ENCODE peak calls at places on chromosomes 6 and 20, in five cellular contexts. One of them, this sample, is unnamed.

GRCh38 chr6:73030257-73030656 is 195.0 kb downstream of the KHDC1L start:
- DNase-seq in lower lobe of right lung: no peak
- DNase-seq in hepatocyte: no peak
- DNase-seq in heart left ventricle: no peak
- DNase-seq in uterus: no peak
- DNase-seq in this sample: no peak

GRCh38 chr20:48098866-48099265 is 313.6 kb upstream of the SULF2 start:
- DNase-seq in lower lobe of right lung: no peak
- DNase-seq in hepatocyte: no peak
- DNase-seq in heart left ventricle: no peak
- DNase-seq in uterus: no peak
- DNase-seq in this sample: no peak

GRCh38 chr6:35089935-35090505 is 51.1 kb downstream of the TCP11 start:
- DNase-seq in lower lobe of right lung: no peak
- DNase-seq in hepatocyte: peak; percentile 32
- DNase-seq in heart left ventricle: no peak
- DNase-seq in uterus: no peak
- DNase-seq in this sample: no peak

GRCh38 chr20:2539341-2539740 is 3.0 kb downstream of the TMC2 start:
- DNase-seq in lower lobe of right lung: no peak
- DNase-seq in hepatocyte: no peak
- DNase-seq in heart left ventricle: no peak
- DNase-seq in uterus: no peak
- DNase-seq in this sample: no peak

GRCh38 chr20:44747166-44748004 is 1.7 kb downstream of the KCNK15 start:
- DNase-seq in lower lobe of right lung: peak; percentile 84
- DNase-seq in hepatocyte: peak; percentile 86
- DNase-seq in heart left ventricle: peak; percentile 68
- DNase-seq in uterus: peak; percentile 70
- DNase-seq in this sample: peak; percentile 82

GRCh38 chr6:39313526-39314272 is 520 bp downstream of the KCNK17 start:
- DNase-seq in lower lobe of right lung: peak; percentile 56
- DNase-seq in hepatocyte: peak; percentile 31
- DNase-seq in heart left ventricle: no peak
- DNase-seq in uterus: no peak
- DNase-seq in this sample: no peak

GRCh38 chr20:19817017-19817416 is 59.0 kb downstream of the RIN2 start:
- DNase-seq in lower lobe of right lung: no peak
- DNase-seq in hepatocyte: no peak
- DNase-seq in heart left ventricle: peak; percentile 66
- DNase-seq in uterus: no peak
- DNase-seq in this sample: no peak

GRCh38 chr6:51024126-51024525 is 205.5 kb downstream of the TFAP2B start:
- DNase-seq in lower lobe of right lung: no peak
- DNase-seq in hepatocyte: no peak
- DNase-seq in heart left ventricle: no peak
- DNase-seq in uterus: no peak
- DNase-seq in this sample: no peak

GRCh38 chr20:49684335-49684997 is 29.2 kb downstream of the B4GALT5 start:
- DNase-seq in lower lobe of right lung: peak; percentile 66
- DNase-seq in hepatocyte: no peak
- DNase-seq in heart left ventricle: no peak
- DNase-seq in uterus: no peak
- DNase-seq in this sample: no peak

GRCh38 chr6:149190228-149190831 is 127.2 kb upstream of the TAB2 start:
- DNase-seq in lower lobe of right lung: peak; percentile 72
- DNase-seq in hepatocyte: no peak
- DNase-seq in heart left ventricle: no peak
- DNase-seq in uterus: no peak
- DNase-seq in this sample: no peak

GRCh38 chr20:63968136-63968927 is 1.4 kb downstream of the ZNF512B start:
- DNase-seq in lower lobe of right lung: no peak
- DNase-seq in hepatocyte: no peak
- DNase-seq in heart left ventricle: peak; percentile 20
- DNase-seq in uterus: peak; percentile 20
- DNase-seq in this sample: no peak

GRCh38 chr6:16157909-16158308 is 29.0 kb downstream of the MYLIP start:
- DNase-seq in lower lobe of right lung: no peak
- DNase-seq in hepatocyte: no peak
- DNase-seq in heart left ventricle: no peak
- DNase-seq in uterus: peak; percentile 53
- DNase-seq in this sample: peak; percentile 57

GRCh38 chr20:4082406-4083102 is 67.2 kb upstream of the RNF24 start:
- DNase-seq in lower lobe of right lung: peak; percentile 67
- DNase-seq in hepatocyte: peak; percentile 74
- DNase-seq in heart left ventricle: peak; percentile 49
- DNase-seq in uterus: no peak
- DNase-seq in this sample: no peak

GRCh38 chr6:78942451-78942850 is 75.1 kb downstream of the IRAK1BP1 start:
- DNase-seq in lower lobe of right lung: no peak
- DNase-seq in hepatocyte: no peak
- DNase-seq in heart left ventricle: no peak
- DNase-seq in uterus: no peak
- DNase-seq in this sample: no peak

GRCh38 chr6:15147827-15148226 is 98.0 kb upstream of the JARID2 start:
- DNase-seq in lower lobe of right lung: no peak
- DNase-seq in hepatocyte: no peak
- DNase-seq in heart left ventricle: no peak
- DNase-seq in uterus: no peak
- DNase-seq in this sample: peak; percentile 58

GRCh38 chr6:139369568-139370046 is 4.8 kb downstream of the CITED2 start:
- DNase-seq in lower lobe of right lung: no peak
- DNase-seq in hepatocyte: peak; percentile 77
- DNase-seq in heart left ventricle: no peak
- DNase-seq in uterus: no peak
- DNase-seq in this sample: peak; percentile 35

GRCh38 chr20:21104466-21104761 is 1.7 kb downstream of the LINC00237 start:
- DNase-seq in lower lobe of right lung: no peak
- DNase-seq in hepatocyte: no peak
- DNase-seq in heart left ventricle: no peak
- DNase-seq in uterus: no peak
- DNase-seq in this sample: no peak

GRCh38 chr6:53391170-53391569 is 42.4 kb upstream of the ELOVL5 start:
- DNase-seq in lower lobe of right lung: no peak
- DNase-seq in hepatocyte: no peak
- DNase-seq in heart left ventricle: no peak
- DNase-seq in uterus: no peak
- DNase-seq in this sample: no peak

GRCh38 chr6:29834564-29835436 is 7.2 kb downstream of the HLA-G start:
- DNase-seq in lower lobe of right lung: no peak
- DNase-seq in hepatocyte: no peak
- DNase-seq in heart left ventricle: no peak
- DNase-seq in uterus: no peak
- DNase-seq in this sample: peak; percentile 48

GRCh38 chr6:53282741-53283140 is 66.0 kb downstream of the ELOVL5 start:
- DNase-seq in lower lobe of right lung: no peak
- DNase-seq in hepatocyte: no peak
- DNase-seq in heart left ventricle: no peak
- DNase-seq in uterus: no peak
- DNase-seq in this sample: no peak

GRCh38 chr6:24149836-24150235 is 23.8 kb downstream of the NRSN1 start:
- DNase-seq in lower lobe of right lung: no peak
- DNase-seq in hepatocyte: peak; percentile 4
- DNase-seq in heart left ventricle: no peak
- DNase-seq in uterus: no peak
- DNase-seq in this sample: no peak

GRCh38 chr6:93393554-93394074 is 25.7 kb downstream of the EPHA7 start:
- DNase-seq in lower lobe of right lung: no peak
- DNase-seq in hepatocyte: no peak
- DNase-seq in heart left ventricle: no peak
- DNase-seq in uterus: no peak
- DNase-seq in this sample: no peak

GRCh38 chr6:35596448-35597442 is 84.0 kb upstream of the TULP1 start:
- DNase-seq in lower lobe of right lung: no peak
- DNase-seq in hepatocyte: peak; percentile 50
- DNase-seq in heart left ventricle: no peak
- DNase-seq in uterus: no peak
- DNase-seq in this sample: no peak

GRCh38 chr20:21534453-21534852 is 20.6 kb upstream of the NKX2-2 start:
- DNase-seq in lower lobe of right lung: peak; percentile 52
- DNase-seq in hepatocyte: no peak
- DNase-seq in heart left ventricle: no peak
- DNase-seq in uterus: no peak
- DNase-seq in this sample: no peak

GRCh38 chr6:20672038-20672437 is 137.8 kb downstream of the CDKAL1 start:
- DNase-seq in lower lobe of right lung: no peak
- DNase-seq in hepatocyte: no peak
- DNase-seq in heart left ventricle: no peak
- DNase-seq in uterus: no peak
- DNase-seq in this sample: no peak

GRCh38 chr6:20673458-20673857 is 139.2 kb downstream of the CDKAL1 start:
- DNase-seq in lower lobe of right lung: no peak
- DNase-seq in hepatocyte: no peak
- DNase-seq in heart left ventricle: no peak
- DNase-seq in uterus: no peak
- DNase-seq in this sample: no peak

GRCh38 chr6:20665290-20665689 is 131.0 kb downstream of the CDKAL1 start:
- DNase-seq in lower lobe of right lung: no peak
- DNase-seq in hepatocyte: no peak
- DNase-seq in heart left ventricle: no peak
- DNase-seq in uterus: no peak
- DNase-seq in this sample: no peak

GRCh38 chr6:20670750-20671149 is 136.5 kb downstream of the CDKAL1 start:
- DNase-seq in lower lobe of right lung: no peak
- DNase-seq in hepatocyte: no peak
- DNase-seq in heart left ventricle: no peak
- DNase-seq in uterus: no peak
- DNase-seq in this sample: no peak

DNA sequence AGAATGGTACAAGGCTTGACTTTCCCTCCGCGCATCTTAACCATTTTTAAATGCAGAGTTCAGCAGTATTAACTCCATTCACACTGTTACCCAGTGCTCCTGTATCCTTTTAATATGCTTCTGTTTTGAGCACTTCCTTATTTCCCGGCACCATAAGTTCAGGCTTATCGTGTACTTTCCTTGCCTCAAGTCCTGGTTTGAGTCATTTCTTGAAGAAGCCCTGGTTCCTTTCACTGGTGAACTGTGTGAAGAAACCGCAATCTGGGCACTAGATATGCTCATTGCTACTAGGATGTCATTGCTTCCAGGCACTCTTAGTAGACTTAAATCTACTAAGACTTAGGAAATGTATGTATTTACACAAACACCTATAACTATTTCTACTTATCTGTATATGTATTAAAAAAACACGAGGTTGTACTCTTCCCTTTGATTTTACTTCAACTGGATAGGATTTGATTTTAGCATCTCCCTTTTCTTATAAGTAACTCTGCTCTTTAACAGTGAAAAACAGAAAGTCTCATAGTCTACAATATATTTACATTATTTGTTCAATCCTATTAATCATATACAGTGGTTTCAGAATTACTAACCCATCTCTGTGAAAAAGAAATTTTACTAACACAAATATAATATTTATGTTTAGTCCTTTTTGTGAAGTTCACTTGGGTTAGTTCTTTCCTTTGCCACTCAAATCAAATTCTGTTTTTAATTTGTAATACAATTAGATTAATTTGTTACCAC is 135.5 kb downstream of the CDKAL1 start:
- DNase-seq in lower lobe of right lung: no peak
- DNase-seq in hepatocyte: peak; percentile 23
- DNase-seq in heart left ventricle: no peak
- DNase-seq in uterus: no peak
- DNase-seq in this sample: no peak
- H3K4me3 ChIP-seq in lower lobe of right lung: no peak overlapping the region
- H3K4me3 ChIP-seq in hepatocyte: no peak overlapping the region
- H3K4me3 ChIP-seq in heart left ventricle: no peak overlapping the region
- H3K4me3 ChIP-seq in uterus: no peak overlapping the region
- H3K4me3 ChIP-seq in this sample: no peak overlapping the region

GRCh38 chr6:44003345-44004061 is 123.7 kb downstream of the MRPL14 start:
- DNase-seq in lower lobe of right lung: no peak
- DNase-seq in hepatocyte: peak; percentile 37
- DNase-seq in heart left ventricle: no peak
- DNase-seq in uterus: no peak
- DNase-seq in this sample: no peak
- TF ChIP-seq CTCF in lower lobe of right lung: no peak
- TF ChIP-seq CTCF in hepatocyte: no peak
- TF ChIP-seq CTCF in heart left ventricle: no peak
- TF ChIP-seq CTCF in uterus: no peak
- TF ChIP-seq CTCF in this sample: no peak

GRCh38 chr20:61695741-61696140 is 369.9 kb downstream of the TAF4 start:
- DNase-seq in lower lobe of right lung: no peak
- DNase-seq in hepatocyte: no peak
- DNase-seq in heart left ventricle: no peak
- DNase-seq in uterus: no peak
- DNase-seq in this sample: no peak
- H3K27me3 ChIP-seq in lower lobe of right lung: peaks cover 10% of the 10 kb centered on the region
- H3K27me3 ChIP-seq in hepatocyte: no peaks in the 10 kb centered on the region
- H3K27me3 ChIP-seq in heart left ventricle: peaks cover 30% of the 10 kb centered on the region
- H3K27me3 ChIP-seq in uterus: no peaks in the 10 kb centered on the region
- H3K27me3 ChIP-seq in this sample: no peaks in the 10 kb centered on the region

DNA sequence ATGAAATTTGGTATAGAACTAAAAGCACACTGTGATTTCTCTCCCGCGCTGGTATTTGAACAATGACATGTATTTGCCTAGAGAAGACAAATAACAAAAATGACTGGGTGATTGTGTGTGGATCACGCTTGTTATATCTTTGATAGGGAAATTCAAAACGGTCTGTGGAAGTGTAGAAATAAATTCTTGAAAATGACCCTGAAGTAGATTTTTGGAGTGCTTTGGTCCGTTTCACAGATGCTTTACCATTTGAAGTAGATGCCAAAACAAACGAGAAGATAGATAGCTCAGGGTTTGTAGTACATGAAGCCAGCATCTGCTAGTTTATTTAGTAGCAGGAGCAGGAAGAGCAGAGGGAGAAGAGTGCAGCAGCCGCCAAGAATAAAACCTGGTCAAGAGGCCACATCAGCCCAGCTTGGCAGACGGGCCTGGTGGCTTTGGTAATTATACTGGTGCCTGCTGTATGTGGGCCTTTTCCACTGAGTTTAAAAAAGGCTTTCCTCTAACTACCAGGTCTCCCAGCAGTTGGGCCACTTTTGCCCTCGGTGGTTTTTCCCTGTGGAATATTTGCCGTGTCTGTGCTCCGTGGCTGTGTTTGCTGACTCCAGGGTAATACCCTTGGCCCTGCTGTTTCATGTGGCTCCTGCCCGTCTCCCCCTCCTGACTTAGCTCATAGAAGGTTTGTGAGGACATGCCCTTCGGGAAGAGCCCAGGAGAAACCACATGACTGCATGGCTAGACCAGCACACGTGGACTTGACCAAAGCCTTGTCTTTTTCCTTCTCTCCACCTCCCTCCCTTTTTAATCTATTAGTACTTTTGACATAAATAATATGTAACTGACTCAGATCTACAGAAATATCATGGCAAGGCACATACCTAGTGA is 294.0 kb downstream of the SOX4 start:
- DNase-seq in lower lobe of right lung: no peak
- DNase-seq in hepatocyte: no peak
- DNase-seq in heart left ventricle: no peak
- DNase-seq in uterus: no peak
- DNase-seq in this sample: no peak
- H3K4me3 ChIP-seq in lower lobe of right lung: no peak overlapping the region
- H3K4me3 ChIP-seq in hepatocyte: no peak overlapping the region
- H3K4me3 ChIP-seq in heart left ventricle: no peak overlapping the region
- H3K4me3 ChIP-seq in uterus: no peak overlapping the region
- H3K4me3 ChIP-seq in this sample: no peak overlapping the region